ENCODE peak calls at places on chromosomes 6 and 20, in six cellular contexts. A is psoas muscle, F is HCT116, M is tibial nerve, J is colonic mucosa, B is left ventricle myocardium inferior. E is an unnamed sample.

GRCh38 chr6:152815230-152815922 is 64.8 kb downstream of the VIP start:
- DNase-seq in J (no peak), B (no peak), F (no peak), A (no peak), M (no peak), E (no peak)

GRCh38 chr6:137823826-137824501 is 43.1 kb upstream of the TNFAIP3 start:
- DNase-seq in F (no peak), B (peak; percentile 56), A (peak; percentile 20), J (peak; percentile 21), M (peak; percentile 36), E (peak; percentile 23)

GRCh38 chr6:73252703-73253102 is 10.3 kb downstream of the KHDC1 start:
- DNase-seq in B (no peak), A (no peak), M (no peak), J (no peak), F (no peak), E (no peak)

GRCh38 chr6:33908025-33908424 is 104.2 kb upstream of the MLN start:
- DNase-seq in J (no peak), A (no peak), B (no peak), F (no peak), M (no peak), E (no peak)

GRCh38 chr6:77105091-77105490 is 358.2 kb downstream of the HTR1B start:
- DNase-seq in J (no peak), M (no peak), B (no peak), F (no peak), A (no peak), E (no peak)

GRCh38 chr6:147103641-147104040 is 100.6 kb upstream of the STXBP5 start:
- DNase-seq in F (no peak), B (no peak), J (no peak), A (no peak), M (no peak), E (no peak)

GRCh38 chr20:33719989-33720709 is at the start of gene PXMP4:
- DNase-seq in B (peak; percentile 89), J (peak; percentile 94), F (peak; percentile 98), M (peak; percentile 90), A (peak; percentile 88), E (peak; percentile 96)

GRCh38 chr6:135832186-135832585 is 19.3 kb upstream of the PDE7B start:
- DNase-seq in J (no peak), B (no peak), A (no peak), F (no peak), M (no peak), E (no peak)

GRCh38 chr6:30889921-30890645 is 5.8 kb downstream of the DDR1 start:
- DNase-seq in J (no peak), M (no peak), B (no peak), F (no peak), A (no peak), E (no peak)

GRCh38 chr6:30013296-30013922 is 47.7 kb upstream of the POLR1H start:
- DNase-seq in B (no peak), F (no peak), M (no peak), A (no peak), J (no peak), E (no peak)

GRCh38 chr6:29631209-29631810 is 1.7 kb downstream of the GABBR1 start:
- DNase-seq in B (no peak), A (no peak), J (no peak), M (no peak), F (no peak), E (no peak)

GRCh38 chr20:48716086-48716485 is 111.7 kb downstream of the PREX1 start:
- DNase-seq in A (no peak), F (no peak), B (no peak), J (no peak), M (no peak), E (no peak)

GRCh38 chr6:131413831-131414191 is 159.2 kb upstream of the ARG1 start:
- DNase-seq in B (no peak), J (no peak), M (no peak), A (no peak), F (no peak), E (no peak)

GRCh38 chr6:53581161-53581560 is 36.3 kb upstream of the GCLC start:
- DNase-seq in F (no peak), M (no peak), A (no peak), B (no peak), J (no peak), E (no peak)

GRCh38 chr20:58053391-58054055 is 174.9 kb downstream of the ANKRD60 start:
- DNase-seq in B (no peak), J (no peak), F (no peak), M (no peak), A (no peak), E (no peak)

GRCh38 chr6:45895569-45895968 is 120.1 kb downstream of the CLIC5 start:
- DNase-seq in B (no peak), J (no peak), F (no peak), M (no peak), A (no peak), E (no peak)

GRCh38 chr20:63234693-63235398 is 859 bp upstream of the BIRC7 start:
- DNase-seq in F (no peak), B (no peak), J (no peak), M (no peak), A (no peak), E (no peak)

GRCh38 chr6:100924574-100924973 is 43.4 kb upstream of the ASCC3 start:
- DNase-seq in M (no peak), F (no peak), A (no peak), B (no peak), J (no peak), E (no peak)

GRCh38 chr6:129667621-129668020 is 42.4 kb downstream of the ARHGAP18 start:
- DNase-seq in F (no peak), B (no peak), M (no peak), J (no peak), A (no peak), E (no peak)

GRCh38 chr6:124131259-124131658 is 327.6 kb downstream of the NKAIN2 start:
- DNase-seq in J (no peak), F (no peak), A (no peak), B (no peak), M (no peak), E (no peak)

GRCh38 chr6:108168026-108168463 is 2.2 kb downstream of the NR2E1 start:
- DNase-seq in J (no peak), F (no peak), A (no peak), M (no peak), B (no peak), E (no peak)

GRCh38 chr6:74334722-74335121 is 638.7 kb downstream of the CD109 start:
- DNase-seq in A (no peak), J (no peak), F (no peak), M (no peak), B (no peak), E (no peak)
- H3K4me3 ChIP-seq in A (no peak overlapping the region), J (no peak overlapping the region), F (no peak overlapping the region), M (no peak overlapping the region), B (no peak overlapping the region), E (no peak overlapping the region)

GRCh38 chr6:149899486-149899885 is 1.6 kb upstream of the RAET1E start:
- DNase-seq in F (no peak), A (no peak), J (no peak), M (no peak), B (no peak), E (no peak)

GRCh38 chr6:149897015-149897697 is 757 bp downstream of the RAET1E start:
- DNase-seq in F (peak; percentile 23), M (peak; percentile 85), B (peak; percentile 83), J (peak; percentile 75), A (peak; percentile 92), E (peak; percentile 83)

GRCh38 chr6:149896491-149896890 is 1.4 kb downstream of the RAET1E start:
- DNase-seq in M (no peak), F (no peak), J (no peak), B (no peak), A (no peak), E (no peak)

GRCh38 chr6:149898966-149899365 is 1.1 kb upstream of the RAET1E start:
- DNase-seq in J (no peak), F (no peak), B (no peak), M (no peak), A (no peak), E (no peak)

GRCh38 chr6:149897855-149898744 is at the start of gene RAET1E:
- DNase-seq in A (no peak), B (no peak), J (peak; percentile 42), M (no peak), F (no peak), E (no peak)
- TF ChIP-seq CTCF in A (no peak), B (no peak), J (no peak), M (no peak), F (peak; percentile 21), E (peak; percentile 5)

GRCh38 chr20:45972500-45973183 is 639 bp upstream of the ZNF335 start:
- DNase-seq in B (no peak), M (no peak), F (no peak), A (peak; percentile 31), J (no peak), E (no peak)

GRCh38 chr20:45975686-45976085 is 3.7 kb upstream of the ZNF335 start:
- DNase-seq in J (no peak), M (no peak), B (no peak), A (no peak), F (no peak), E (no peak)

GRCh38 chr20:45971675-45972499 is at the start of gene ZNF335:
- DNase-seq in B (peak; percentile 96), M (peak; percentile 90), F (peak; percentile 95), A (peak; percentile 97), J (peak; percentile 94), E (peak; percentile 60)

GRCh38 chr20:45974896-45975565 is 3.0 kb upstream of the ZNF335 start:
- DNase-seq in J (no peak), F (no peak), B (no peak), M (no peak), A (no peak), E (no peak)

DNA sequence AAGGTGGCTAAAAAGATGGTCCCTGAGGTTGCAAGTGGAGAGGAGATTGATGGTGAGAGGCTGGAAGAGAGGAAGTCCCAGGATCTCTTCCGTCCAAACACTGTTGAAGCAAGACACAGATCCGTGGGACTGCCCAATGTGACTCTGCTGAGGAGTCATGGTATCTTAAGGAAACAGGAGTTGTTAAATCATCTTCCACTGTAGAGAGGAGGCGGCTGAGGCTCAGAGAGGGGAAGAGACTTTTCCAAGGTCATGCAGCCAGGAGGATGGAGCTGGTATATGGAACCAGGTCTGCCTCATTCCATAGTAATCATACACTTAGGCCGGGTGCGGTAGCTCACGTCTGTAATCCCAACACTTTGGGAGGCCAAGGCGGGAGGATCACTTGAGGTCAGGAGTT is 4.1 kb upstream of the ZNF335 start:
- DNase-seq in F (no peak), B (no peak), A (no peak), J (no peak), M (no peak), E (no peak)
- H3K27me3 ChIP-seq in F (no peaks in the 10 kb centered on the region), B (peaks cover 9% of the 10 kb centered on the region), A (no peaks in the 10 kb centered on the region), J (no peaks in the 10 kb centered on the region), M (peaks cover 4% of the 10 kb centered on the region), E (no peaks in the 10 kb centered on the region)

DNA sequence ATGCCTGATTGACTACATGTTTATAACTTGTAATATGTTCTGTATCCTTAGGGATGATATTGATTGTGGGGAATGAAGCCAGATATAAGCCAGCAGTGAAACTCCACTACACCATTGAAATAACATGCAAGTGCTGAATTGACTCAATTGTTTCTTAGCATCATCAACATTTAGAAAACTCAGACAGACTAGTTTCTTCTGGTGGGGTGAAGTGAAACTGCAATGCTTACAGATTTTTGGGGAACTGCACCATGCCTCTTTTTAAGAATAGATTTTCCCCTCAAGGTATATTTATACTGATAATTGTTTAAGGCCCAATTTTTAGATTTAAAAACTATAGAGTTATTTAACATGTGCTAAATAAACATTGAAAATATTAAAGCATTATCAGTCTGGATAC is 1044.6 kb upstream of the EYS start:
- DNase-seq in F (no peak), J (no peak), B (no peak), A (no peak), M (no peak), E (no peak)
- H3K4me3 ChIP-seq in F (no peak overlapping the region), J (no peak overlapping the region), B (no peak overlapping the region), A (no peak overlapping the region), M (no peak overlapping the region), E (no peak overlapping the region)

E was measured in BJ.